ENCODE peak calls at places on chromosomes 13 and 19, in nine cellular contexts. W is body of pancreas, I is AG04450, V is testis, G is HepG2, M is stomach, L is endodermal cell, U is caudate nucleus, D is small intestine. F is an unnamed sample.

GRCh38 chr19:3276341-3276799 is 51.9 kb downstream of the CELF5 start:
- DNase-seq in I (no peak), L (peak), D (peak), W (peak), V (peak), M (peak), U (no peak), G (peak), F (no peak)

GRCh38 chr13:38013676-38014075 is 144.1 kb upstream of the TRPC4 start:
- DNase-seq in D (no peak), V (no peak), W (no peak), U (no peak), I (no peak), G (no peak), L (no peak), M (no peak), F (no peak)

GRCh38 chr19:38596057-38596981 is 21.4 kb downstream of the MAP4K1 start:
- DNase-seq in U (no peak), G (peak), L (peak), V (peak), W (peak), I (no peak), D (peak), M (peak), F (peak)

GRCh38 chr19:16548956-16549355 is 6.7 kb upstream of the CHERP start:
- DNase-seq in U (no peak), G (no peak), W (no peak), V (no peak), M (no peak), D (no peak), I (no peak), L (no peak), F (peak)

GRCh38 chr13:107834717-107835116 is 380.6 kb downstream of the LIG4 start:
- DNase-seq in V (no peak), L (no peak), M (no peak), D (no peak), U (no peak), I (no peak), W (no peak), G (no peak), F (no peak)

GRCh38 chr13:37192986-37193385 is 87.5 kb upstream of the CSNK1A1L start:
- DNase-seq in U (no peak), W (no peak), D (no peak), L (no peak), M (no peak), V (no peak), G (no peak), I (no peak), F (no peak)

GRCh38 chr19:13017306-13018036 is 22.2 kb downstream of the NFIX start:
- DNase-seq in M (no peak), W (no peak), V (no peak), U (no peak), G (no peak), I (no peak), D (no peak), L (peak), F (no peak)

GRCh38 chr19:853014-853553 is 981 bp downstream of the ELANE start:
- DNase-seq in M (no peak), G (no peak), W (no peak), D (no peak), V (no peak), I (no peak), U (no peak), L (no peak), F (peak)

GRCh38 chr13:32036131-32036695 is 4.6 kb downstream of the FRY start:
- DNase-seq in D (peak), V (no peak), M (no peak), L (no peak), W (no peak), U (no peak), G (no peak), I (no peak), F (no peak)

GRCh38 chr13:106533101-106533939 is 2.1 kb downstream of the EFNB2 start:
- DNase-seq in L (peak), V (peak), I (peak), U (peak), M (peak), G (peak), D (peak), W (peak), F (peak)

GRCh38 chr13:113669871-113670341 is 2.9 kb downstream of the GRK1 start:
- DNase-seq in G (no peak), U (no peak), L (peak), W (no peak), D (no peak), I (no peak), M (peak), V (no peak), F (peak)

GRCh38 chr13:113491418-113491883 is 940 bp upstream of the DCUN1D2 start:
- DNase-seq in D (peak), I (no peak), W (peak), L (peak), G (no peak), U (no peak), M (peak), V (peak), F (peak)

GRCh38 chr19:3643592-3644313 is 17.2 kb upstream of the CACTIN start:
- DNase-seq in U (no peak), W (no peak), V (no peak), L (no peak), G (no peak), I (no peak), D (no peak), M (no peak), F (no peak)

GRCh38 chr19:30162718-30163117 is 209.5 kb upstream of the ZNF536 start:
- DNase-seq in G (no peak), W (no peak), V (no peak), U (no peak), D (no peak), M (no peak), I (no peak), L (no peak), F (no peak)

GRCh38 chr19:1767464-1767933 is 14.2 kb downstream of the ONECUT3 start:
- DNase-seq in I (no peak), D (no peak), U (no peak), G (no peak), M (peak), W (peak), L (peak), V (peak), F (no peak)

GRCh38 chr13:87999791-88000190 is 328.6 kb downstream of the SLITRK5 start:
- DNase-seq in M (no peak), W (no peak), I (no peak), U (no peak), D (no peak), G (no peak), V (no peak), L (no peak), F (no peak)

GRCh38 chr19:58350871-58351557 is 2.3 kb downstream of the A1BG start:
- DNase-seq in D (no peak), V (no peak), L (no peak), U (no peak), G (no peak), M (no peak), I (no peak), W (no peak), F (peak)

GRCh38 chr19:3751236-3751635 is 10.3 kb downstream of the APBA3 start:
- DNase-seq in U (no peak), M (no peak), D (no peak), I (no peak), G (no peak), V (no peak), W (no peak), L (no peak), F (no peak)

GRCh38 chr13:113458218-113459065 is 5.2 kb upstream of the ADPRHL1 start:
- DNase-seq in U (no peak), I (peak), L (peak), V (peak), W (no peak), D (no peak), M (no peak), G (peak), F (no peak)

GRCh38 chr19:18765224-18765623 is 25.9 kb downstream of the COMP start:
- DNase-seq in M (no peak), L (no peak), D (peak), W (no peak), V (no peak), I (no peak), U (no peak), G (no peak), F (no peak)

GRCh38 chr19:4183967-4184717 is 1.7 kb downstream of the ANKRD24 start:
- DNase-seq in V (no peak), G (no peak), L (peak), I (no peak), W (no peak), M (no peak), U (no peak), D (no peak), F (no peak)

GRCh38 chr13:44934724-44935123 is 54.5 kb downstream of the NUFIP1 start:
- DNase-seq in L (no peak), W (no peak), U (no peak), I (no peak), V (no peak), M (no peak), D (no peak), G (no peak), F (no peak)

GRCh38 chr13:30991922-30992321 is 59.5 kb downstream of the TEX26 start:
- DNase-seq in I (no peak), L (no peak), W (no peak), G (no peak), V (no peak), M (no peak), U (no peak), D (no peak), F (no peak)

GRCh38 chr19:55703790-55704215 is 28.8 kb downstream of the EPN1 start:
- DNase-seq in D (peak), U (peak), V (peak), W (peak), G (no peak), I (no peak), L (peak), M (peak), F (peak)

GRCh38 chr13:46229251-46229650 is 17.5 kb downstream of the LRRC63 start:
- DNase-seq in V (no peak), D (no peak), G (no peak), L (no peak), I (no peak), U (no peak), M (no peak), W (no peak), F (no peak)

GRCh38 chr19:57803594-57804325 is 11.0 kb downstream of the ZNF552 start:
- DNase-seq in L (peak), U (no peak), I (peak), G (peak), V (no peak), D (peak), M (peak), W (no peak), F (no peak)

GRCh38 chr19:33247441-33247819 is 21.8 kb upstream of the SLC7A10 start:
- DNase-seq in L (no peak), M (no peak), V (no peak), U (no peak), W (no peak), G (no peak), I (no peak), D (no peak), F (no peak)

GRCh38 chr13:25207291-25207690 is 35.2 kb upstream of the AMER2 start:
- DNase-seq in G (no peak), I (no peak), D (no peak), L (no peak), U (no peak), V (no peak), M (no peak), W (no peak), F (no peak)

GRCh38 chr13:44359983-44360375 is 13.6 kb upstream of the SERP2 start:
- DNase-seq in W (no peak), V (no peak), G (no peak), I (no peak), D (no peak), U (no peak), L (no peak), M (no peak), F (no peak)

GRCh38 chr19:10471909-10472308 is 31.2 kb downstream of the KEAP1 start:
- DNase-seq in D (peak), U (no peak), L (no peak), I (no peak), W (no peak), G (peak), V (no peak), M (no peak), F (no peak)

GRCh38 chr13:26132756-26133155 is 80.9 kb upstream of the SHISA2 start:
- DNase-seq in D (no peak), V (peak), L (no peak), M (no peak), W (no peak), G (no peak), I (no peak), U (peak), F (no peak)

GRCh38 chr13:92896842-92897241 is 329.8 kb upstream of the GPC6 start:
- DNase-seq in D (no peak), M (no peak), L (peak), V (no peak), I (no peak), G (peak), U (no peak), W (no peak), F (no peak)

GRCh38 chr13:45446181-45446580 is 18.6 kb upstream of the COG3 start:
- DNase-seq in D (no peak), W (no peak), I (no peak), U (no peak), M (no peak), G (no peak), V (no peak), L (no peak), F (no peak)

GRCh38 chr19:4575978-4576933 is 16.8 kb upstream of the SEMA6B start:
- DNase-seq in G (peak), I (no peak), V (peak), M (peak), W (peak), L (peak), D (peak), U (no peak), F (peak)

GRCh38 chr19:3163230-3163886 is 15.2 kb upstream of the S1PR4 start:
- DNase-seq in I (peak), D (peak), U (peak), M (peak), L (peak), W (peak), G (peak), V (peak), F (peak)

GRCh38 chr13:33322474-33322827 is 36.9 kb upstream of the STARD13 start:
- DNase-seq in M (no peak), D (no peak), I (peak), L (no peak), W (no peak), V (peak), G (no peak), U (no peak), F (peak)

GRCh38 chr19:49896863-49897621 is at the start of gene IL4I1:
- DNase-seq in W (no peak), V (no peak), L (no peak), I (no peak), U (no peak), D (no peak), M (no peak), G (no peak), F (peak)

GRCh38 chr19:19613456-19613855 is 5.0 kb downstream of the PBX4 start:
- DNase-seq in D (peak), M (no peak), W (no peak), I (no peak), G (no peak), L (no peak), V (no peak), U (no peak), F (no peak)

GRCh38 chr13:102693250-102693649 is 1.6 kb downstream of the METTL21C start:
- DNase-seq in U (no peak), W (no peak), D (no peak), I (no peak), L (no peak), G (no peak), M (no peak), V (no peak), F (no peak)

GRCh38 chr13:102696465-102696864 is 1.6 kb upstream of the METTL21C start:
- DNase-seq in I (no peak), M (no peak), W (no peak), V (no peak), U (no peak), L (no peak), G (no peak), D (no peak), F (no peak)

GRCh38 chr13:102693781-102694180 is 1.1 kb downstream of the METTL21C start:
- DNase-seq in G (no peak), D (no peak), I (peak), V (no peak), L (no peak), M (no peak), U (no peak), W (no peak), F (no peak)

GRCh38 chr13:102697264-102697663 is 2.4 kb upstream of the METTL21C start:
- DNase-seq in V (no peak), G (peak), U (no peak), D (no peak), W (no peak), I (no peak), L (no peak), M (no peak), F (no peak)

DNA sequence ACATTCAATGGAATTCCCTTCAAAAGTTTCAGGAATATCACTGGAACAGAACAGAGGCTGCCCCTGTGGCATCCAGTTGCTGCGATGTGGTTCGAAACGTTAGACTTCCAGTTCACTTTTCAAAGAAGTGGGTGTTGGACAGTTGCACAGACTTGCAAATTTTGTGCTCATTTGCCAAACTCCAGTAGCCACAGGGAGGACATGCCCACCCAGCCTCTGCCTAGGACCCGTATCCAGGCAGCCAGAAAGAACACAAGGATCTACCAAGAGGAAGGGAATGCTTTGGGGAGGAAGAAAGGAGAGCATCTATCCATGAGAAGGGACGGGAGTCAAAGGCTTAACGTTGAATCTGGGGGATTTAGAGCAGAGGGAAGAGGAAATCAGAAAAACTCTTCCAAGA is at the start of gene METTL21C:
- DNase-seq in U (no peak), G (no peak), M (no peak), W (no peak), L (no peak), I (no peak), D (no peak), V (no peak), F (no peak)
- H3K27ac ChIP-seq in U (no peak), G (no peak), M (no peak), W (no peak), L (no peak), I (no peak), D (no peak), V (no peak), F (no peak)

DNA sequence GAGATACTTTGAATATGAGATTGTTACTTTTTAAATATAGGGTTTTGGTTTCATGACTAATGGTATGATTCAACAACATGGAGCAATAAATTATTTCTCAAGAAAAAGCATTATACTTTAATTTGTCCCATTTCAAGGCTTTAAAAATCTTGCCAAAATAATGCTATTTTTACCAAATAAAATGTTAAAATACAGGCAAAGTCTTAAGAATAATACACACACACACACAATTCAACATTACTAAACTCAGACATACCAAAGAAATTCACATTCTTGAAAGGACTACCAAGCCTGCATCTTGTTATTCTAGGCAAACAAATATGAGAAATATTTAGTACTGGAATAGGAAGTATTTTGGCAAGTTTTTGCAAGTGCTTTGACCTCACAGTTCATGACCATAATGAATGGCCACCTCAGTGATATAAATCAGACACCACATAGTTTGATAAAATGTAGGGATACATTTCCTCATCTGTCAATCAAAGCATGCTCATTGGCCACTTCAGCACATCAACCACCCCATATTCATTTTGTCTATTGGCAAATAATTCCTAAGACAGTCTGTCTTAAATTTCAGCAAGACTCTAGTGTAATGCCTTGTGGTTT is 107.2 kb downstream of the NALCN start:
- DNase-seq in G (no peak), W (no peak), V (no peak), L (no peak), U (no peak), D (no peak), I (no peak), M (no peak), F (no peak)
- H3K27ac ChIP-seq in G (no peak), W (no peak), V (no peak), L (no peak), U (no peak), D (no peak), I (no peak), M (no peak), F (no peak)

DNA sequence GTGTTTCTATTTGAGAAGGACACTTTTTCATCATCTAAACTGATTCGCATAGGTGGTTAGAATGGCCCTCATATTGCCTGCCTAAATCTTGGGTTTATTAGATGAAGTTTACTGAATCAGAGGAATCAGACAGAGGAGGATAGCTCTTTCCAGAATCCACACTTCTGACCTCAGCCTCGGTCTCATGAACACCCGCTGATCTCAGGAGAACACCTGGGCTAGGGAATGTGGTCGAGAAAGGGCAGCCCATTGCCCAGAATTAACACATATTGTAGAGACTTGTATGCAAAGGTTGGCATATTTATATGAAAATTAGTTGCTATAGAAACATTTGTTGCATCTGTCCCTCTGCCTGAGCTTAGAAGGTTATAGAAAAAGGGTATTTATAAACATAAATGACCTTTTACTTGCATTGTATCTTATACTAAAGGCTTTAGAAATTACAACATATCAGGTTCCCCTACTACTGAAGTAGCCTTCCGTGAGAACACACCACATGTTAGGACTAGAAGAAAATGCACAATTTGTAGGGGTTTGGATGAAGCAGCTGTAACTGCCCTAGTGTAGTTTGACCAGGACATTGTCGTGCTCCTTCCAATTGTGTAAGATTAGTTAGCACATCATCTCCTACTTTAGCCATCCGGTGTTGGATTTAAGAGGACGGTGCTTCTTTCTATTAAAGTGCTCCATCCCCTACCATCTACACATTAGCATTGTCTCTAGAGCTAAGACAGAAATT is 103.8 kb downstream of the TNFRSF19 start:
- DNase-seq in U (no peak), G (no peak), V (no peak), I (no peak), M (no peak), D (no peak), L (no peak), W (no peak), F (no peak)
- H3K27ac ChIP-seq in U (no peak), G (no peak), V (no peak), I (peak), M (peak), D (no peak), L (no peak), W (no peak), F (no peak)

GRCh38 chr19:5975388-5975728 is 2.6 kb downstream of the RANBP3 start:
- DNase-seq in L (no peak), G (no peak), V (no peak), I (no peak), W (no peak), M (no peak), U (no peak), D (no peak), F (no peak)
- H3K27ac ChIP-seq in L (no peak), G (peak), V (no peak), I (no peak), W (no peak), M (peak), U (no peak), D (peak), F (no peak)

DNA sequence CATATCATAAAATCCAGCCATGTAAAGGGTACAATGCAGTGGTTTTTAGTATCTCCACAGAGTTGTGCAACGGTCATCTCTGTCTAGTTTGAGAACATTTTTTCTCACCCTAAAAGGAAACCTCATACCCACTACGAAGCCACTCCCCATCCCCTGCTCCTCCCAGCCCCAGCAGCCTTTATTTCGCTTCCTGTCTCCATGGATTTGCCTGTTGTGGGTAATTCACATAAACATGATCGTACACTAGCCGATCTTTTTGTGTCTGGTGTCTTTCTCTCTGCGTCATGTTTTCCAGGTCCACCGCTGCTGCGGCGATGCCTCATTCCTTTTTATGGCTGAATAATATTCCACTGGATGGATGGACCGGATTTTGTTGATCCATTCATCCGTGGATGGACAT is 28.6 kb downstream of the BICRA start:
- DNase-seq in U (no peak), L (no peak), G (no peak), V (no peak), M (no peak), W (no peak), I (no peak), D (no peak), F (no peak)
- H3K27ac ChIP-seq in U (no peak), L (no peak), G (no peak), V (no peak), M (peak), W (no peak), I (peak), D (no peak), F (no peak)